ENCODE peak calls at places on chromosomes 6 and 20, in four cellular contexts. R, L, C and N are unnamed samples.

GRCh38 chr20:50259705-50260479 is 69.3 kb downstream of the CEBPB start:
- DNase-seq in R (no peak), L (peak; percentile 42), C (no peak), N (no peak)

GRCh38 chr20:40254023-40254772 is 434.8 kb downstream of the MAFB start:
- DNase-seq in R (no peak), L (no peak), C (no peak), N (no peak)

GRCh38 chr6:3742076-3742425 is 9.5 kb downstream of the PXDC1 start:
- DNase-seq in R (no peak), L (no peak), C (no peak), N (no peak)

GRCh38 chr6:169702640-169703246 is 817 bp downstream of the C6orf120 start:
- DNase-seq in R (no peak), L (peak; percentile 57), C (peak; percentile 36), N (no peak)

GRCh38 chr6:32173051-32173727 is 2.7 kb downstream of the AGPAT1 start:
- DNase-seq in R (no peak), L (no peak), C (no peak), N (no peak)

GRCh38 chr20:43590036-43590391 is 723 bp upstream of the IFT52 start:
- DNase-seq in R (no peak), L (no peak), C (peak; percentile 30), N (peak; percentile 10)

GRCh38 chr20:17571153-17571527 is 1.3 kb downstream of the DSTN start:
- DNase-seq in R (no peak), L (no peak), C (no peak), N (no peak)

GRCh38 chr20:46030290-46031013 is 1.4 kb downstream of the SLC12A5 start:
- DNase-seq in R (no peak), L (no peak), C (no peak), N (no peak)

GRCh38 chr6:84457276-84457675 is 229.8 kb upstream of the CEP162 start:
- DNase-seq in R (no peak), L (no peak), C (no peak), N (no peak)

GRCh38 chr6:84329077-84329476 is 101.6 kb upstream of the CEP162 start:
- DNase-seq in R (no peak), L (no peak), C (no peak), N (no peak)

GRCh38 chr6:101401792-101402617 is 8.5 kb downstream of the GRIK2 start:
- DNase-seq in R (no peak), L (no peak), C (no peak), N (no peak)

GRCh38 chr6:9085054-9085746 is 649.9 kb upstream of the SLC35B3 start:
- DNase-seq in R (no peak), L (no peak), C (no peak), N (no peak)

GRCh38 chr6:5053038-5053437 is 32.1 kb upstream of the PPP1R3G start:
- DNase-seq in R (no peak), L (no peak), C (no peak), N (no peak)

GRCh38 chr6:45930419-45931059 is 85.1 kb downstream of the CLIC5 start:
- DNase-seq in R (no peak), L (peak; percentile 78), C (peak; percentile 47), N (peak; percentile 62)

GRCh38 chr20:50592282-50593004 is 82.3 kb downstream of the PTPN1 start:
- DNase-seq in R (no peak), L (no peak), C (no peak), N (no peak)

GRCh38 chr6:13278184-13278583 is 50.2 kb downstream of the TBC1D7 start:
- DNase-seq in R (peak; percentile 25), L (no peak), C (no peak), N (no peak)

GRCh38 chr20:49956689-49957443 is 20.7 kb downstream of the RNF114 start:
- DNase-seq in R (no peak), L (no peak), C (peak; percentile 75), N (no peak)

GRCh38 chr6:112037783-112038216 is 16.1 kb upstream of the CCN6 start:
- DNase-seq in R (no peak), L (no peak), C (no peak), N (peak; percentile 30)
- TF ChIP-seq PHF8 in R (no peak), L (no peak), C (no peak), N (no peak)

GRCh38 chr20:37673429-37673828 is 20.4 kb upstream of the CTNNBL1 start:
- DNase-seq in R (no peak), L (no peak), C (no peak), N (no peak)
- TF ChIP-seq PHF8 in R (no peak), L (no peak), C (no peak), N (no peak)

GRCh38 chr6:154638369-154638768 is 94.8 kb upstream of the SCAF8 start:
- DNase-seq in R (no peak), L (no peak), C (no peak), N (no peak)
- TF ChIP-seq PHF8 in R (no peak), L (no peak), C (no peak), N (no peak)

GRCh38 chr20:57698191-57698866 is 11.5 kb downstream of the PMEPA1 start:
- DNase-seq in R (no peak), L (no peak), C (peak; percentile 31), N (peak; percentile 99)
- TF ChIP-seq PHF8 in R (no peak), L (no peak), C (no peak), N (no peak)

GRCh38 chr20:37331060-37331857 is 14.7 kb upstream of the SRC start:
- DNase-seq in R (no peak), L (no peak), C (no peak), N (no peak)
- TF ChIP-seq PHF8 in R (no peak), L (no peak), C (no peak), N (no peak)

GRCh38 chr6:41894366-41895299 is 542 bp downstream of the USP49 start:
- DNase-seq in R (no peak), L (peak; percentile 31), C (no peak), N (no peak)
- TF ChIP-seq PHF8 in R (peak; percentile 46), L (peak; percentile 22), C (no peak), N (no peak)

GRCh38 chr6:107179004-107179403 is 63.7 kb upstream of the BEND3 start:
- DNase-seq in R (no peak), L (peak; percentile 20), C (no peak), N (peak; percentile 24)
- TF ChIP-seq PHF8 in R (no peak), L (no peak), C (no peak), N (no peak)

DNA sequence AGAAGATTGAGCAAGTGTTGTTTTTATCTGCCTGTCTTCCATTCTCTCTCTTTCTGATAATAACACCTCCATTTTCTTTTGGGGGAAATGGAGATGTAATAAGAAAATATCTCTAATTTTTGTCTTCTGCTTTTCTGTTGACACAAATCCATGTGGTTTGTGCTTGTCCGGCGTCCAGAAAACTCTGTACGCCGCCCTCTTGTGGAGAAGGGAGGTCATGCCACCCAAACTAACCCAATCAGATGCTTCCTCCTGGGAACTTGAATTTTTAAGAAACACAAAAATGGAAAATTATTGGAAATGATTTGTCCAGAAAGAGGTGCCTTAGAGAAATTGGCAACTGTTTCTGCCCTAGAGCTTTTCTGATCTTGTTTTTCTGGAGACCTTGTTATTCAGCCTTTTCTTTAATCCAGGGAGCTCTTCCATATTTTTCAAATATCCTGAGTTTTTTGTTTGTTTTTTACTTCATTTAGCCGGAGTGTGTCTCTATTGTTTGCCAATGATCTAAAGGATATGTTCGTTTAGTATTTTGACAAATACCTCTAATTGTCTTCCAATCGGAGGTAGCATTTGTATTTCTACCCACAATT is 17.8 kb upstream of the FNDC1 start:
- DNase-seq in R (no peak), L (peak; percentile 72), C (peak; percentile 34), N (peak; percentile 53)
- TF ChIP-seq PHF8 in R (no peak), L (no peak), C (no peak), N (no peak)

GRCh38 chr6:131950767-131951575 is at the start of gene CCN2:
- DNase-seq in R (peak; percentile 94), L (no peak), C (peak; percentile 100), N (peak; percentile 94)

GRCh38 chr6:131949615-131949908 is 1.6 kb downstream of the CCN2 start:
- DNase-seq in R (no peak), L (no peak), C (no peak), N (no peak)

GRCh38 chr6:131951576-131952230 is 531 bp upstream of the CCN2 start:
- DNase-seq in R (no peak), L (no peak), C (no peak), N (no peak)

GRCh38 chr6:131948692-131949614 is 2.2 kb downstream of the CCN2 start:
- DNase-seq in R (no peak), L (no peak), C (peak; percentile 67), N (no peak)

DNA sequence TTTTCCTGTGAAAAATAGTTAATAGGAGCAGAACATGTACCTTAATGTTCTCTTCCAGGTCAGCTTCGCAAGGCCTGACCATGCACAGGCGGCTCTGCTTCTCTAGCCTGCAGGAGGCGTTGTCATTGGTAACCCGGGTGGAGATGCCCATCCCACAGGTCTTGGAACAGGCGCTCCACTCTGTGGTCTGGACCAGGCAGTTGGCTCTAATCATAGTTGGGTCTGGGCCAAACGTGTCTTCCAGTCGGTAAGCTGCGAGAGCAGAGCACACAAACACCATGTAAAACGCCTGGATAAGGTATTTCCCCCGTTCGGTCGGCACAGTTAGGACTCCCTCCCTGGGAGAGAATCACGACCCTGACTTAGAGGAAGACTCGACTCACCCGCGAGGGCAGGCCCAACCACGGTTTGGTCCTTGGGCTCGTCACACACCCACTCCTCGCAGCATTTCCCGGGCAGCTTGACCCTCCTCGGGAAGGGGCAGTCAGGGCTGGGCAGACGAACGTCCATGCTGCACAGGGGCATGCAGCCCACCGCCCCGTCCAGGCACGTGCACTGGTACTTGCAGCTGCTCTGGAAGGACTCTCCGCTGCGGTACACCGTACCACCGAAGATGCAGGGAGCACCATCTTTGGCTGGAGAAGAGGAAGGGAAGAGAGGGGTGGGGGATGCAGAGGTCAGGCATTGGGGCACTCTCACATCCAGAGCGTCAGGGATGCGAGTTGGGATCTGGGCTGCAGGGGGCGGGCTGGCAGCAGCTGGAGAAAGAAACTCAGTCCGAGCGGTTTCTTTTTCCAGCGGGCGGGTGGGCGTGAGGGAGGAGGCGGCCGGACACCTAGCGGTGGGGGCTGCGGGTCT is 1.0 kb downstream of the CCN2 start:
- DNase-seq in R (no peak), L (no peak), C (peak; percentile 75), N (peak; percentile 75)
- TF ChIP-seq PHF8 in R (no peak), L (no peak), C (peak; percentile 64), N (no peak)

GRCh38 chr6:82915666-82916065 is 150.0 kb downstream of the UBE3D start:
- DNase-seq in R (no peak), L (no peak), C (no peak), N (no peak)
- TF ChIP-seq PHF8 in R (no peak), L (no peak), C (no peak), N (no peak)